ENCODE peak calls at places on chromosome 1, in eight cellular contexts. One of them, this sample, is unnamed.

GRCh38 chr1:228697209-228698016 is 37.9 kb upstream of the RHOU start:
- DNase-seq in body of pancreas: peak
- DNase-seq in heart left ventricle: no peak
- DNase-seq in BJ: no peak
- DNase-seq in astrocyte: peak
- DNase-seq in transverse colon: peak
- DNase-seq in fibroblast of lung: peak
- DNase-seq in pancreas: no peak
- DNase-seq in this sample: peak

GRCh38 chr1:7120863-7121621 is 335.8 kb downstream of the CAMTA1 start:
- DNase-seq in fibroblast of lung: peak
- DNase-seq in heart left ventricle: no peak
- DNase-seq in body of pancreas: peak
- DNase-seq in pancreas: no peak
- DNase-seq in transverse colon: no peak
- DNase-seq in astrocyte: peak
- DNase-seq in BJ: no peak
- DNase-seq in this sample: no peak

GRCh38 chr1:17687125-17687524 is 68.0 kb upstream of the ACTL8 start:
- DNase-seq in heart left ventricle: no peak
- DNase-seq in pancreas: no peak
- DNase-seq in BJ: no peak
- DNase-seq in transverse colon: no peak
- DNase-seq in fibroblast of lung: no peak
- DNase-seq in astrocyte: no peak
- DNase-seq in body of pancreas: no peak
- DNase-seq in this sample: no peak

GRCh38 chr1:61388586-61388985 is 306.2 kb downstream of the NFIA start:
- DNase-seq in heart left ventricle: no peak
- DNase-seq in BJ: no peak
- DNase-seq in astrocyte: peak
- DNase-seq in pancreas: no peak
- DNase-seq in fibroblast of lung: peak
- DNase-seq in transverse colon: no peak
- DNase-seq in body of pancreas: no peak
- DNase-seq in this sample: peak

GRCh38 chr1:50163674-50164073 is 55.0 kb downstream of the ELAVL4 start:
- DNase-seq in fibroblast of lung: no peak
- DNase-seq in pancreas: no peak
- DNase-seq in BJ: no peak
- DNase-seq in heart left ventricle: no peak
- DNase-seq in body of pancreas: no peak
- DNase-seq in astrocyte: no peak
- DNase-seq in transverse colon: no peak
- DNase-seq in this sample: no peak

GRCh38 chr1:210262167-210262896 is 29.7 kb downstream of the SERTAD4 start:
- DNase-seq in fibroblast of lung: peak
- DNase-seq in pancreas: no peak
- DNase-seq in body of pancreas: no peak
- DNase-seq in BJ: peak
- DNase-seq in heart left ventricle: peak
- DNase-seq in transverse colon: no peak
- DNase-seq in astrocyte: peak
- DNase-seq in this sample: peak

GRCh38 chr1:155202731-155203515 is 4.8 kb downstream of the THBS3 start:
- DNase-seq in astrocyte: no peak
- DNase-seq in fibroblast of lung: no peak
- DNase-seq in transverse colon: no peak
- DNase-seq in heart left ventricle: peak
- DNase-seq in pancreas: no peak
- DNase-seq in body of pancreas: no peak
- DNase-seq in BJ: no peak
- DNase-seq in this sample: no peak

GRCh38 chr1:157198619-157199420 is 60.6 kb upstream of the ETV3 start:
- DNase-seq in fibroblast of lung: no peak
- DNase-seq in body of pancreas: peak
- DNase-seq in transverse colon: no peak
- DNase-seq in pancreas: no peak
- DNase-seq in BJ: no peak
- DNase-seq in heart left ventricle: no peak
- DNase-seq in astrocyte: no peak
- DNase-seq in this sample: no peak

GRCh38 chr1:29644812-29645211 is 408.5 kb downstream of the PTPRU start:
- DNase-seq in body of pancreas: no peak
- DNase-seq in heart left ventricle: no peak
- DNase-seq in transverse colon: no peak
- DNase-seq in pancreas: no peak
- DNase-seq in BJ: no peak
- DNase-seq in fibroblast of lung: no peak
- DNase-seq in astrocyte: no peak
- DNase-seq in this sample: no peak

GRCh38 chr1:102531031-102531430 is 534.3 kb upstream of the OLFM3 start:
- DNase-seq in pancreas: no peak
- DNase-seq in fibroblast of lung: no peak
- DNase-seq in body of pancreas: no peak
- DNase-seq in astrocyte: no peak
- DNase-seq in transverse colon: no peak
- DNase-seq in BJ: no peak
- DNase-seq in heart left ventricle: no peak
- DNase-seq in this sample: no peak

GRCh38 chr1:9235123-9235513 is 544 bp downstream of the H6PD start:
- DNase-seq in transverse colon: no peak
- DNase-seq in pancreas: peak
- DNase-seq in heart left ventricle: peak
- DNase-seq in BJ: no peak
- DNase-seq in astrocyte: peak
- DNase-seq in fibroblast of lung: peak
- DNase-seq in body of pancreas: no peak
- DNase-seq in this sample: no peak

GRCh38 chr1:226495716-226496115 is 52.8 kb upstream of the STUM start:
- DNase-seq in transverse colon: no peak
- DNase-seq in BJ: no peak
- DNase-seq in astrocyte: no peak
- DNase-seq in fibroblast of lung: no peak
- DNase-seq in body of pancreas: peak
- DNase-seq in heart left ventricle: no peak
- DNase-seq in pancreas: peak
- DNase-seq in this sample: no peak

GRCh38 chr1:24754229-24754628 is 9.0 kb downstream of the CLIC4 start:
- DNase-seq in transverse colon: no peak
- DNase-seq in astrocyte: peak
- DNase-seq in pancreas: no peak
- DNase-seq in body of pancreas: no peak
- DNase-seq in BJ: no peak
- DNase-seq in fibroblast of lung: peak
- DNase-seq in heart left ventricle: no peak
- DNase-seq in this sample: no peak

GRCh38 chr1:77134359-77134758 is 84.9 kb downstream of the PIGK start:
- DNase-seq in body of pancreas: peak
- DNase-seq in BJ: no peak
- DNase-seq in pancreas: no peak
- DNase-seq in fibroblast of lung: no peak
- DNase-seq in heart left ventricle: no peak
- DNase-seq in transverse colon: no peak
- DNase-seq in astrocyte: no peak
- DNase-seq in this sample: no peak

GRCh38 chr1:75136158-75136815 is 2.1 kb downstream of the LHX8 start:
- DNase-seq in BJ: no peak
- DNase-seq in transverse colon: no peak
- DNase-seq in heart left ventricle: no peak
- DNase-seq in astrocyte: no peak
- DNase-seq in fibroblast of lung: no peak
- DNase-seq in body of pancreas: no peak
- DNase-seq in pancreas: no peak
- DNase-seq in this sample: no peak

GRCh38 chr1:60922304-60922703 is 160.1 kb upstream of the NFIA start:
- DNase-seq in transverse colon: peak
- DNase-seq in heart left ventricle: no peak
- DNase-seq in pancreas: peak
- DNase-seq in astrocyte: no peak
- DNase-seq in BJ: no peak
- DNase-seq in body of pancreas: no peak
- DNase-seq in fibroblast of lung: no peak
- DNase-seq in this sample: no peak

GRCh38 chr1:234603221-234604204 is 6.5 kb downstream of the IRF2BP2 start:
- DNase-seq in astrocyte: no peak
- DNase-seq in body of pancreas: no peak
- DNase-seq in heart left ventricle: no peak
- DNase-seq in transverse colon: no peak
- DNase-seq in fibroblast of lung: peak
- DNase-seq in pancreas: no peak
- DNase-seq in BJ: no peak
- DNase-seq in this sample: no peak

GRCh38 chr1:78045850-78046778 is at the start of gene GIPC2:
- DNase-seq in astrocyte: peak
- DNase-seq in BJ: no peak
- DNase-seq in pancreas: peak
- DNase-seq in fibroblast of lung: peak
- DNase-seq in transverse colon: peak
- DNase-seq in heart left ventricle: peak
- DNase-seq in body of pancreas: peak
- DNase-seq in this sample: no peak

GRCh38 chr1:143661418-143662120 is 310.2 kb downstream of the FAM72C start:
- DNase-seq in pancreas: no peak
- DNase-seq in fibroblast of lung: no peak
- DNase-seq in astrocyte: no peak
- DNase-seq in body of pancreas: peak
- DNase-seq in transverse colon: no peak
- DNase-seq in BJ: no peak
- DNase-seq in heart left ventricle: no peak
- DNase-seq in this sample: no peak

GRCh38 chr1:174788981-174789380 is 210.8 kb upstream of the CACYBP start:
- DNase-seq in heart left ventricle: no peak
- DNase-seq in body of pancreas: no peak
- DNase-seq in fibroblast of lung: peak
- DNase-seq in transverse colon: no peak
- DNase-seq in BJ: peak
- DNase-seq in pancreas: no peak
- DNase-seq in astrocyte: peak
- DNase-seq in this sample: peak

GRCh38 chr1:231180034-231180433 is 18.2 kb downstream of the TRIM67 start:
- DNase-seq in BJ: no peak
- DNase-seq in pancreas: no peak
- DNase-seq in astrocyte: no peak
- DNase-seq in body of pancreas: no peak
- DNase-seq in heart left ventricle: no peak
- DNase-seq in transverse colon: no peak
- DNase-seq in fibroblast of lung: no peak
- DNase-seq in this sample: no peak

GRCh38 chr1:7389786-7390603 is 381.1 kb upstream of the VAMP3 start:
- DNase-seq in body of pancreas: no peak
- DNase-seq in pancreas: peak
- DNase-seq in BJ: no peak
- DNase-seq in fibroblast of lung: peak
- DNase-seq in transverse colon: no peak
- DNase-seq in heart left ventricle: peak
- DNase-seq in astrocyte: peak
- DNase-seq in this sample: no peak

GRCh38 chr1:54287176-54287650 is 87.2 kb downstream of the MRPL37 start:
- DNase-seq in astrocyte: peak
- DNase-seq in BJ: peak
- DNase-seq in body of pancreas: peak
- DNase-seq in fibroblast of lung: peak
- DNase-seq in transverse colon: peak
- DNase-seq in pancreas: peak
- DNase-seq in heart left ventricle: peak
- DNase-seq in this sample: no peak

DNA sequence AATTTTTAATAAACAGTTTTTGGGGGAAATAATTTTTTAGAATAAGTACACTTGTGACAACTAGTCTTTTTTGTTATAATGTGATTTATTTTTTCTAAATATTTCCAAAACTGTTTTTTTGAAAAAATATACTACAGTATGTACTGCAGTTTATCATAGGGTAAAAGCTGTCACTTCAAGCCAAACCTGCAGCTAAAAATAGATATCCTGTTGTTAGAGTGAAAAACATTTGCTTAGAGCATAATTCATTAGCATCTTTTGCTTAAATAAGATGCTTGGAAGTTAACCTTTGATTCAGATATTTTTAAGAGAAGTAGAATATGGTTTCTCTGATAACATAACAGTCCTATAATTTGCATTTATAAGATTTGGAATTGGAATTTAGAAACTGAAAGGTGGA is 21.5 kb downstream of the PRKACB start:
- DNase-seq in body of pancreas: no peak
- DNase-seq in astrocyte: no peak
- DNase-seq in transverse colon: no peak
- DNase-seq in pancreas: no peak
- DNase-seq in heart left ventricle: no peak
- DNase-seq in BJ: no peak
- DNase-seq in fibroblast of lung: no peak
- DNase-seq in this sample: no peak
- H3K4me3 ChIP-seq in body of pancreas: no peak
- H3K4me3 ChIP-seq in astrocyte: no peak
- H3K4me3 ChIP-seq in transverse colon: no peak
- H3K4me3 ChIP-seq in pancreas: no peak
- H3K4me3 ChIP-seq in heart left ventricle: no peak
- H3K4me3 ChIP-seq in BJ: no peak
- H3K4me3 ChIP-seq in fibroblast of lung: no peak
- H3K4me3 ChIP-seq in this sample: no peak

GRCh38 chr1:15937706-15938168 is 38.2 kb downstream of the ZBTB17 start:
- DNase-seq in transverse colon: no peak
- DNase-seq in body of pancreas: no peak
- DNase-seq in fibroblast of lung: peak
- DNase-seq in BJ: no peak
- DNase-seq in astrocyte: no peak
- DNase-seq in pancreas: no peak
- DNase-seq in heart left ventricle: no peak
- DNase-seq in this sample: no peak
- TF ChIP-seq CTCF in transverse colon: no peak
- TF ChIP-seq CTCF in body of pancreas: no peak
- TF ChIP-seq CTCF in fibroblast of lung: no peak
- TF ChIP-seq CTCF in BJ: peak
- TF ChIP-seq CTCF in astrocyte: no peak
- TF ChIP-seq CTCF in pancreas: no peak
- TF ChIP-seq CTCF in heart left ventricle: no peak
- TF ChIP-seq CTCF in this sample: peak

DNA sequence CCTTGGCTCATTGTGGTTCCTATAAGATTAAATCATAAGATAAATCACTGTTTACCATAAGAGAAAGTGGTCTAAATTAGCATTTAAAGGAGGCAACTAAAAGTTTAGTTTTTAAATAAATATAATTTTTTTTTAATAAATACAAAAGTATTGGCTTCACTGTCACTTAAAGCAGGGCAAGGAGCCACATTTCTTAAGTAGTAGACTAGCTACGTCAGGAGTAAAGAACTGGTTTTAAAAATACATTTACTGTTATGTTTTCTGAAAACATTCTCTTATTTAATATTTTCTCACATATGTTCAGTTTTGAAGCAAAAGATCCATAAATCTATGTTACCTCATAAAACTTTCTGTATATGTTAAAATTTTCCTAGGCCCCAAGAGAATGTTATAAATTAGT is 2.2 kb downstream of the ANGPTL1 start:
- DNase-seq in body of pancreas: no peak
- DNase-seq in pancreas: no peak
- DNase-seq in fibroblast of lung: no peak
- DNase-seq in BJ: no peak
- DNase-seq in heart left ventricle: no peak
- DNase-seq in transverse colon: no peak
- DNase-seq in astrocyte: no peak
- DNase-seq in this sample: no peak
- H3K4me3 ChIP-seq in body of pancreas: no peak
- H3K4me3 ChIP-seq in pancreas: peak
- H3K4me3 ChIP-seq in fibroblast of lung: no peak
- H3K4me3 ChIP-seq in BJ: no peak
- H3K4me3 ChIP-seq in heart left ventricle: peak
- H3K4me3 ChIP-seq in transverse colon: peak
- H3K4me3 ChIP-seq in astrocyte: no peak
- H3K4me3 ChIP-seq in this sample: no peak

GRCh38 chr1:119184972-119185371 is 44.5 kb upstream of the WARS2 start:
- DNase-seq in fibroblast of lung: no peak
- DNase-seq in body of pancreas: no peak
- DNase-seq in transverse colon: no peak
- DNase-seq in pancreas: no peak
- DNase-seq in heart left ventricle: no peak
- DNase-seq in BJ: no peak
- DNase-seq in astrocyte: no peak
- DNase-seq in this sample: no peak
- TF ChIP-seq CTCF in fibroblast of lung: no peak
- TF ChIP-seq CTCF in body of pancreas: no peak
- TF ChIP-seq CTCF in transverse colon: no peak
- TF ChIP-seq CTCF in pancreas: no peak
- TF ChIP-seq CTCF in heart left ventricle: no peak
- TF ChIP-seq CTCF in BJ: no peak
- TF ChIP-seq CTCF in astrocyte: no peak
- TF ChIP-seq CTCF in this sample: no peak

This sample was measured in AG09309.